ENCODE peak calls at places on chromosomes 16 and 17, in four cellular contexts. Z is NCI-H2029 treated with DMSO at 0.1 percent for 48 hours, W is colonic mucosa, A is A549. I is an unnamed sample.

GRCh38 chr17:75976175-75976848 is 2.7 kb downstream of the ACOX1 start:
- DNase-seq in Z (no peak), W (peak), A (peak), I (no peak)

GRCh38 chr17:45013021-45013997 is 38.1 kb downstream of the DCAKD start:
- DNase-seq in Z (no peak), W (peak), A (no peak), I (no peak)

GRCh38 chr17:65918450-65918849 is 273.5 kb downstream of the CEP112 start:
- DNase-seq in Z (no peak), W (no peak), A (no peak), I (no peak)

GRCh38 chr16:6193718-6194117 is 1096.1 kb upstream of the EEF2KMT start:
- DNase-seq in Z (no peak), W (peak), A (no peak), I (no peak)

GRCh38 chr17:18362509-18363020 is 785 bp downstream of the SHMT1 start:
- DNase-seq in Z (no peak), W (peak), A (peak), I (no peak)

GRCh38 chr17:63120406-63120805 is 154.4 kb downstream of the TANC2 start:
- DNase-seq in Z (no peak), W (no peak), A (no peak), I (no peak)

GRCh38 chr17:16980813-16981731 is 9.2 kb upstream of the TNFRSF13B start:
- DNase-seq in Z (no peak), W (peak), A (no peak), I (no peak)

GRCh38 chr17:43536236-43537088 is 9.7 kb downstream of the ETV4 start:
- DNase-seq in Z (no peak), W (no peak), A (no peak), I (no peak)

GRCh38 chr17:62995377-62995885 is 29.4 kb downstream of the TANC2 start:
- DNase-seq in Z (peak), W (no peak), A (peak), I (no peak)

GRCh38 chr17:7023576-7024401 is 939 bp downstream of the BCL6B start:
- DNase-seq in Z (peak), W (peak), A (peak), I (peak)

GRCh38 chr17:47205419-47205963 is 3.7 kb upstream of the MYL4 start:
- DNase-seq in Z (peak), W (peak), A (no peak), I (peak)

GRCh38 chr17:34070712-34071111 is 184.4 kb upstream of the CCL2 start:
- DNase-seq in Z (no peak), W (no peak), A (no peak), I (no peak)

GRCh38 chr17:72850410-72850809 is 242.1 kb downstream of the SLC39A11 start:
- DNase-seq in Z (no peak), W (no peak), A (peak), I (no peak)

GRCh38 chr16:70594569-70594968 is 51.8 kb upstream of the IL34 start:
- DNase-seq in Z (peak), W (no peak), A (no peak), I (no peak)

GRCh38 chr17:44501866-44502265 is 1.3 kb downstream of the GPATCH8 start:
- DNase-seq in Z (no peak), W (no peak), A (no peak), I (no peak)

GRCh38 chr17:13601317-13601775 is 383 bp downstream of the HS3ST3A1 start:
- DNase-seq in Z (no peak), W (no peak), A (no peak), I (no peak)

GRCh38 chr17:57211010-57211411 is 45.3 kb upstream of the MSI2 start:
- DNase-seq in Z (no peak), W (no peak), A (no peak), I (no peak)

GRCh38 chr17:72240333-72240732 is 119.5 kb downstream of the SOX9 start:
- DNase-seq in Z (no peak), W (no peak), A (no peak), I (no peak)

GRCh38 chr17:80649200-80649644 is 104.6 kb downstream of the RPTOR start:
- DNase-seq in Z (no peak), W (no peak), A (no peak), I (no peak)

GRCh38 chr17:19718613-19719364 is 2.4 kb upstream of the SLC47A2 start:
- DNase-seq in Z (no peak), W (peak), A (peak), I (no peak)

GRCh38 chr16:4410335-4411075 is 5.9 kb downstream of the CORO7 start:
- DNase-seq in Z (peak), W (peak), A (no peak), I (no peak)

GRCh38 chr17:52106638-52107261 is 51.8 kb downstream of the CA10 start:
- DNase-seq in Z (peak), W (peak), A (peak), I (no peak)

GRCh38 chr17:50920891-50921595 is 54.9 kb upstream of the TOB1 start:
- DNase-seq in Z (no peak), W (peak), A (no peak), I (no peak)

GRCh38 chr16:23274968-23275367 is 27.1 kb upstream of the SCNN1B start:
- DNase-seq in Z (peak), W (no peak), A (peak), I (no peak)

GRCh38 chr16:56793504-56793903 is 63.6 kb downstream of the NUP93 start:
- DNase-seq in Z (no peak), W (no peak), A (peak), I (no peak)

GRCh38 chr16:89170346-89171215 is 967 bp upstream of the CDH15 start:
- DNase-seq in Z (peak), W (peak), A (peak), I (no peak)

GRCh38 chr16:89048087-89048729 is 45.4 kb upstream of the ACSF3 start:
- DNase-seq in Z (no peak), W (no peak), A (no peak), I (no peak)

GRCh38 chr16:31710134-31710533 is 163.5 kb upstream of the ZNF267 start:
- DNase-seq in Z (no peak), W (no peak), A (no peak), I (no peak)

GRCh38 chr17:48593840-48594411 is 347 bp upstream of the HOXB5 start:
- DNase-seq in Z (peak), W (peak), A (peak), I (peak)

GRCh38 chr16:73095885-73096341 is 48.0 kb upstream of the ZFHX3 start:
- DNase-seq in Z (no peak), W (no peak), A (peak), I (no peak)

GRCh38 chr16:63553980-63554379 is 1517.7 kb upstream of the CDH8 start:
- DNase-seq in Z (no peak), W (no peak), A (no peak), I (no peak)

GRCh38 chr17:40284085-40284713 is 3.5 kb upstream of the CDC6 start:
- DNase-seq in Z (no peak), W (peak), A (no peak), I (no peak)

GRCh38 chr16:29899516-29900101 is at the start of gene SEZ6L2:
- DNase-seq in Z (peak), W (peak), A (peak), I (peak)

GRCh38 chr16:53822936-53823529 is 119.1 kb downstream of the FTO start:
- DNase-seq in Z (peak), W (no peak), A (no peak), I (peak)

GRCh38 chr17:42200702-42201101 is 6.4 kb upstream of the GHDC start:
- DNase-seq in Z (no peak), W (peak), A (no peak), I (no peak)

GRCh38 chr16:47018223-47018891 is 44.9 kb upstream of the DNAJA2 start:
- DNase-seq in Z (no peak), W (peak), A (peak), I (peak)